ENCODE peak calls at places on chromosomes 7 and 10, in four cellular contexts. P is NCI-H1092 treated with DMSO at 0.1 percent for 48 hours; N is stimulated activated CD4-positive, alpha-beta T cell treated with anti-CD3 and anti-CD28 coated beads, Interleukin-1b, Interleukin-23, amount 100 ng/mL, for 24 hours; G is A549. C is an unnamed sample.

GRCh38 chr10:1209355-1209979 is 153.3 kb downstream of the WDR37 start:
- DNase-seq in P (no peak), G (no peak), N (no peak), C (no peak)

GRCh38 chr7:138625849-138626230 is 75.3 kb downstream of the SVOPL start:
- DNase-seq in N (no peak), P (peak), G (no peak), C (no peak)

GRCh38 chr7:132049462-132050304 is 493.3 kb upstream of the PODXL start:
- DNase-seq in P (peak), G (peak), N (peak), C (no peak)

GRCh38 chr10:4545077-4545476 is 280.9 kb upstream of the AKR1E2 start:
- DNase-seq in P (no peak), G (no peak), N (no peak), C (no peak)

GRCh38 chr10:132394201-132394811 is 2.7 kb upstream of the PWWP2B start:
- DNase-seq in G (no peak), N (no peak), P (no peak), C (no peak)

GRCh38 chr10:70775679-70776454 is 9.3 kb downstream of the TBATA start:
- DNase-seq in P (no peak), G (no peak), N (no peak), C (no peak)

GRCh38 chr7:110835209-110835608 is 255.7 kb upstream of the LRRN3 start:
- DNase-seq in N (no peak), G (no peak), P (peak), C (no peak)

GRCh38 chr7:148672041-148672440 is 26.7 kb upstream of the CUL1 start:
- DNase-seq in P (no peak), N (no peak), G (no peak), C (no peak)

GRCh38 chr10:3435671-3436070 is 263.1 kb upstream of the PITRM1 start:
- DNase-seq in G (no peak), P (no peak), N (no peak), C (no peak)

GRCh38 chr7:55504093-55504859 is 68.0 kb downstream of the VOPP1 start:
- DNase-seq in G (no peak), P (peak), N (no peak), C (no peak)

GRCh38 chr7:36037121-36037662 is 115.9 kb upstream of the EEPD1 start:
- DNase-seq in P (no peak), G (peak), N (no peak), C (no peak)

GRCh38 chr7:118372530-118372929 is 148.0 kb downstream of the ANKRD7 start:
- DNase-seq in P (no peak), G (no peak), N (no peak), C (no peak)

GRCh38 chr10:90062786-90063185 is 361.4 kb downstream of the KIF20B start:
- DNase-seq in N (no peak), P (no peak), G (no peak), C (no peak)

GRCh38 chr7:71377469-71377868 is 245.5 kb downstream of the GALNT17 start:
- DNase-seq in P (no peak), G (no peak), N (no peak), C (no peak)

GRCh38 chr7:142329062-142329788 is 71.4 kb upstream of the PRSS58 start:
- DNase-seq in N (no peak), G (no peak), P (no peak), C (no peak)

GRCh38 chr7:138875794-138876193 is 77.8 kb upstream of the ATP6V0A4 start:
- DNase-seq in G (no peak), N (peak), P (no peak), C (no peak)

GRCh38 chr7:44530990-44531389 is 10.1 kb downstream of the NPC1L1 start:
- DNase-seq in N (no peak), G (no peak), P (no peak), C (no peak)

GRCh38 chr10:95363303-95363912 is 72.6 kb upstream of the PDLIM1 start:
- DNase-seq in G (peak), N (peak), P (peak), C (peak)

GRCh38 chr7:150404172-150404784 is 25.1 kb downstream of the ZNF775 start:
- DNase-seq in P (no peak), N (no peak), G (no peak), C (no peak)

GRCh38 chr10:75040576-75040975 is 70.9 kb upstream of the SAMD8 start:
- DNase-seq in P (no peak), G (no peak), N (no peak), C (no peak)

GRCh38 chr10:98268694-98269386 is 846 bp upstream of the LOXL4 start:
- DNase-seq in G (peak), N (no peak), P (peak), C (no peak)

GRCh38 chr7:105444342-105444938 is 55.7 kb upstream of the SRPK2 start:
- DNase-seq in P (no peak), N (no peak), G (no peak), C (no peak)

GRCh38 chr7:98762620-98763019 is 107.2 kb downstream of the TMEM130 start:
- DNase-seq in G (no peak), N (no peak), P (no peak), C (no peak)

GRCh38 chr7:107946451-107946850 is 55.5 kb downstream of the DLD start:
- DNase-seq in G (no peak), N (no peak), P (no peak), C (no peak)

GRCh38 chr10:78307576-78307975 is 273.9 kb downstream of the RPS24 start:
- DNase-seq in P (no peak), G (no peak), N (no peak), C (no peak)

GRCh38 chr7:81684513-81685262 is 85.2 kb downstream of the HGF start:
- DNase-seq in N (no peak), P (peak), G (peak), C (peak)

GRCh38 chr7:80095545-80095944 is 39.1 kb upstream of the GNAI1 start:
- DNase-seq in N (no peak), G (no peak), P (peak), C (peak)

GRCh38 chr7:23893942-23894890 is 184.2 kb downstream of the STK31 start:
- DNase-seq in N (peak), P (no peak), G (no peak), C (no peak)

GRCh38 chr7:8536431-8536830 is 103.0 kb downstream of the NXPH1 start:
- DNase-seq in P (no peak), G (no peak), N (no peak), C (no peak)

GRCh38 chr10:3330687-3331086 is 158.1 kb upstream of the PITRM1 start:
- DNase-seq in N (no peak), P (no peak), G (no peak), C (no peak)

GRCh38 chr10:132961864-132962622 is 19.7 kb upstream of the CFAP46 start:
- DNase-seq in P (peak), N (peak), G (peak), C (peak)

GRCh38 chr10:71973777-71974488 is 9.7 kb downstream of the CHST3 start:
- DNase-seq in P (no peak), N (no peak), G (no peak), C (no peak)

GRCh38 chr10:10598297-10598696 is 419.4 kb upstream of the CELF2 start:
- DNase-seq in G (no peak), P (no peak), N (no peak), C (no peak)

GRCh38 chr10:72746606-72747357 is 54.8 kb downstream of the MCU start:
- DNase-seq in G (no peak), P (no peak), N (no peak), C (no peak)

GRCh38 chr7:45921699-45922519 is 837 bp upstream of the IGFBP3 start:
- DNase-seq in N (no peak), G (peak), P (peak), C (no peak)